ENCODE peak calls at places on chromosomes 3 and 15, in seven cellular contexts. X is sigmoid colon, Y is right lobe of liver, L is transverse colon, F is fibroblast of lung, G is A549, N is A673. W is an unnamed sample.

GRCh38 chr3:153835540-153835939 is 285.6 kb upstream of the ARHGEF26 start:
- DNase-seq in G (no peak), N (no peak), Y (no peak), L (no peak), X (no peak), F (no peak), W (no peak)

GRCh38 chr3:67291287-67292252 is 293.5 kb downstream of the KBTBD8 start:
- DNase-seq in Y (no peak), X (no peak), F (no peak), L (no peak), G (no peak), N (no peak), W (no peak)

GRCh38 chr15:84033793-84034553 is 201.6 kb upstream of the GOLGA6L4 start:
- DNase-seq in Y (no peak), X (no peak), L (no peak), F (peak; percentile 23), N (no peak), G (no peak), W (peak; percentile 70)

GRCh38 chr15:76377217-76377616 is 40.6 kb downstream of the ISL2 start:
- DNase-seq in L (no peak), X (no peak), Y (peak; percentile 19), F (no peak), G (no peak), N (no peak), W (no peak)

GRCh38 chr3:171874879-171875278 is 31.7 kb downstream of the TMEM212 start:
- DNase-seq in X (no peak), N (peak; percentile 33), L (no peak), Y (no peak), F (peak; percentile 38), G (no peak), W (no peak)

GRCh38 chr15:90623854-90624253 is 93.3 kb upstream of the BLM start:
- DNase-seq in N (no peak), X (no peak), F (no peak), Y (no peak), G (no peak), L (no peak), W (no peak)

GRCh38 chr3:31196881-31197364 is 302.5 kb upstream of the GADL1 start:
- DNase-seq in G (no peak), Y (no peak), L (no peak), X (no peak), F (peak; percentile 66), N (no peak), W (peak; percentile 40)

GRCh38 chr3:44000586-44000985 is 241.1 kb upstream of the TOPAZ1 start:
- DNase-seq in Y (no peak), X (no peak), F (peak; percentile 76), L (no peak), N (no peak), G (no peak), W (no peak)

GRCh38 chr15:75844629-75845390 is 1.6 kb downstream of the UBE2Q2 start:
- DNase-seq in N (no peak), F (no peak), X (no peak), L (no peak), Y (no peak), G (no peak), W (no peak)

GRCh38 chr3:81476652-81477051 is 284.8 kb downstream of the GBE1 start:
- DNase-seq in N (no peak), Y (no peak), F (no peak), X (no peak), L (no peak), G (no peak), W (no peak)

GRCh38 chr3:148755570-148755969 is 57.9 kb downstream of the AGTR1 start:
- DNase-seq in G (no peak), Y (no peak), F (no peak), N (no peak), L (no peak), X (no peak), W (no peak)

GRCh38 chr15:101149864-101150722 is 101.8 kb downstream of the CHSY1 start:
- DNase-seq in N (no peak), X (peak; percentile 64), G (no peak), Y (no peak), L (no peak), F (no peak), W (no peak)

GRCh38 chr15:101153801-101154656 is 97.8 kb downstream of the CHSY1 start:
- DNase-seq in N (no peak), Y (no peak), L (no peak), F (no peak), G (no peak), X (peak; percentile 50), W (no peak)

GRCh38 chr15:101151286-101151685 is 100.6 kb downstream of the CHSY1 start:
- DNase-seq in X (peak; percentile 32), F (no peak), L (peak; percentile 42), Y (no peak), G (no peak), N (no peak), W (no peak)

GRCh38 chr15:101150723-101151040 is 101.2 kb downstream of the CHSY1 start:
- DNase-seq in L (no peak), G (no peak), F (no peak), N (no peak), X (no peak), Y (no peak), W (no peak)

GRCh38 chr15:101152914-101153313 is 98.9 kb downstream of the CHSY1 start:
- DNase-seq in N (no peak), L (no peak), X (peak; percentile 52), F (no peak), Y (no peak), G (peak; percentile 48), W (no peak)
- TF ChIP-seq CTCF in N (peak; percentile 60), L (no peak), X (no peak), F (peak; percentile 39), Y (no peak), G (peak; percentile 14), W (no peak)

GRCh38 chr3:136250862-136251460 is 821 bp downstream of the PCCB start:
- DNase-seq in L (peak; percentile 69), X (peak; percentile 83), G (no peak), N (peak; percentile 66), F (peak; percentile 64), Y (peak; percentile 67), W (no peak)

GRCh38 chr3:136251511-136251910 is 1.4 kb downstream of the PCCB start:
- DNase-seq in F (no peak), N (peak; percentile 14), L (no peak), G (no peak), Y (peak; percentile 35), X (no peak), W (no peak)

GRCh38 chr3:136250226-136250861 is at the start of gene PCCB:
- DNase-seq in L (peak; percentile 96), G (peak; percentile 87), F (peak; percentile 94), X (peak; percentile 97), Y (peak; percentile 94), N (peak; percentile 95), W (peak; percentile 96)

GRCh38 chr3:136258199-136258598 is 8.1 kb downstream of the PCCB start:
- DNase-seq in F (no peak), L (no peak), X (no peak), N (no peak), G (no peak), Y (no peak), W (no peak)

DNA sequence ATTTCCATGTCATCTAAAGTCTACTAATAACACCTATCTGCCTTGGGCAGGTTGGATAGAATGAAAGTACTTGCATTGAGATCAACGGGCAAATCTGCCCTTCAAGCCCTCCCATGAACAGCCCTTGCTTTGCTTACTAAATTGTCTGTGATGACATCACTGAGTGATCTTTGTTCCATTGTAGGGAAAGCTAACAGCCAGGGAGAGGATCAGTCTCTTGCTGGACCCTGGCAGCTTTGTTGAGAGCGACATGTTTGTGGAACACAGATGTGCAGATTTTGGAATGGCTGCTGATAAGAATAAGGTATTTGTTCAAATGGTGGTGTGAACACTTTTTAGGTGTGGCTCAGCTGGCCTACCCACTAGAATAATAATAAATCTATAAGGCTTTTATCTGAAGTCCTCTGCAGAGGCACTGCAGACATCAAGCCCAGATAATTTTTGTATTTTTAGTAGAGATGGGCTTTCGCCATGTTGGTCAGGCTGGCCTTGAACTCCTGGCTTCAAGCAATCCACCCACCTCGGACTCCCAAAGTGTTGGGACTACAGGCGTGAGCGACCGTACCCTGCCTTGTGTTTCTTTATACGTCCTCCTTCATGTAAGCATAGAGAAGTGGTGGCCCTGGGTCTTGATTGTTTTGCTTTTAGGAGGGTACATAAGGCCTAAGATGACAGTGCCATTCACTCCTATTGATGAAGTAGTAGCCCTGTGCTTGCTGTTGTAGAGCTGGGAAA is 5.7 kb downstream of the PCCB start:
- DNase-seq in N (no peak), F (no peak), Y (no peak), X (no peak), G (no peak), L (peak; percentile 25), W (no peak)
- H3K27ac ChIP-seq in N (no peak overlapping the region), F (no peak overlapping the region), Y (peak overlapping the region; percentile 83), X (no peak overlapping the region), G (no peak overlapping the region), L (peak overlapping the region; percentile 57), W (no peak overlapping the region)

GRCh38 chr3:127253491-127253890 is 34.4 kb downstream of the PRR20G start:
- DNase-seq in N (no peak), X (no peak), G (no peak), L (no peak), F (no peak), Y (no peak), W (no peak)

GRCh38 chr3:127256138-127256537 is 31.7 kb downstream of the PRR20G start:
- DNase-seq in Y (no peak), N (no peak), X (no peak), F (no peak), G (no peak), L (no peak), W (no peak)

GRCh38 chr3:127254001-127254400 is 33.8 kb downstream of the PRR20G start:
- DNase-seq in F (no peak), G (no peak), L (no peak), X (no peak), N (no peak), Y (no peak), W (no peak)

GRCh38 chr3:127255516-127255915 is 32.3 kb downstream of the PRR20G start:
- DNase-seq in X (no peak), F (no peak), G (no peak), N (no peak), Y (no peak), L (no peak), W (no peak)

GRCh38 chr3:127254730-127255129 is 33.1 kb downstream of the PRR20G start:
- DNase-seq in F (no peak), L (no peak), Y (no peak), N (peak; percentile 32), G (peak; percentile 40), X (no peak), W (peak; percentile 40)
- TF ChIP-seq CTCF in F (peak; percentile 4), L (peak; percentile 14), Y (peak; percentile 29), N (peak; percentile 37), G (peak; percentile 32), X (no peak), W (peak; percentile 13)

GRCh38 chr15:99632521-99632920 is 66.7 kb downstream of the MEF2A start:
- DNase-seq in F (peak; percentile 39), N (no peak), X (no peak), G (no peak), L (no peak), Y (no peak), W (no peak)

GRCh38 chr15:99633655-99634054 is 67.9 kb downstream of the MEF2A start:
- DNase-seq in Y (no peak), L (no peak), X (no peak), F (no peak), G (no peak), N (no peak), W (no peak)

GRCh38 chr15:99631256-99631655 is 65.5 kb downstream of the MEF2A start:
- DNase-seq in Y (no peak), F (no peak), L (peak; percentile 20), X (no peak), N (peak; percentile 48), G (no peak), W (no peak)

GRCh38 chr15:99628374-99629001 is 62.7 kb downstream of the MEF2A start:
- DNase-seq in X (no peak), G (no peak), F (no peak), L (no peak), Y (no peak), N (no peak), W (no peak)

GRCh38 chr15:99630607-99631131 is 64.9 kb downstream of the MEF2A start:
- DNase-seq in L (no peak), N (no peak), X (no peak), Y (no peak), G (no peak), F (no peak), W (no peak)
- H3K27ac ChIP-seq in L (peak overlapping the region; percentile 60), N (no peak overlapping the region), X (peak overlapping the region; percentile 29), Y (peak overlapping the region; percentile 77), G (no peak overlapping the region), F (no peak overlapping the region), W (no peak overlapping the region)

W was measured in RWPE1.